ENCODE peak calls at places on chromosomes 12 and 14, in four cellular contexts. C is WTC11, P is SK-N-SH, X is K562. D is an unnamed sample.

GRCh38 chr12:29517265-29517664 is 19.8 kb upstream of the OVCH1 start:
- DNase-seq in C (no peak), P (no peak), X (peak; percentile 5), D (no peak)

GRCh38 chr14:102074415-102074964 is 12.4 kb downstream of the HSP90AA1 start:
- DNase-seq in C (no peak), P (no peak), X (no peak), D (no peak)

GRCh38 chr12:20476551-20476950 is 108.2 kb downstream of the PDE3A start:
- DNase-seq in C (no peak), P (no peak), X (no peak), D (no peak)

GRCh38 chr12:55694651-55695050 is 13.1 kb downstream of the ITGA7 start:
- DNase-seq in C (no peak), P (no peak), X (no peak), D (no peak)

GRCh38 chr14:33515441-33515840 is 435.4 kb downstream of the EGLN3 start:
- DNase-seq in C (no peak), P (no peak), X (no peak), D (no peak)

GRCh38 chr14:102930138-102930752 is 7.8 kb downstream of the AMN start:
- DNase-seq in C (peak; percentile 70), P (peak; percentile 83), X (no peak), D (no peak)

GRCh38 chr12:7994731-7995205 is 37.7 kb upstream of the FOXJ2 start:
- DNase-seq in C (peak; percentile 25), P (no peak), X (no peak), D (no peak)

GRCh38 chr12:77577756-77578155 is 252.9 kb upstream of the NAV3 start:
- DNase-seq in C (no peak), P (no peak), X (no peak), D (no peak)

GRCh38 chr12:57816855-57817151 is 1.7 kb downstream of the AVIL start:
- DNase-seq in C (no peak), P (no peak), X (peak; percentile 80), D (no peak)

GRCh38 chr14:78253986-78254385 is 83.8 kb downstream of the NRXN3 start:
- DNase-seq in C (no peak), P (no peak), X (peak; percentile 3), D (no peak)

GRCh38 chr12:85057370-85057963 is 21.3 kb downstream of the LRRIQ1 start:
- DNase-seq in C (peak; percentile 49), P (peak; percentile 33), X (peak; percentile 48), D (peak; percentile 30)

GRCh38 chr12:108214486-108214885 is 85.4 kb downstream of the WSCD2 start:
- DNase-seq in C (peak; percentile 76), P (no peak), X (peak; percentile 57), D (peak; percentile 3)

GRCh38 chr12:111443586-111443985 is 37.9 kb downstream of the SH2B3 start:
- DNase-seq in C (no peak), P (no peak), X (no peak), D (no peak)

GRCh38 chr12:108179305-108179704 is 50.2 kb downstream of the WSCD2 start:
- DNase-seq in C (no peak), P (no peak), X (no peak), D (no peak)

GRCh38 chr14:83294941-83295340 is 1761.3 kb upstream of the SEL1L start:
- DNase-seq in C (no peak), P (no peak), X (no peak), D (no peak)

GRCh38 chr14:22096511-22096890 is 422.9 kb upstream of the OR4E1 start:
- DNase-seq in C (no peak), P (no peak), X (no peak), D (no peak)

GRCh38 chr12:103800252-103800771 is 40.7 kb downstream of the NT5DC3 start:
- DNase-seq in C (no peak), P (peak; percentile 24), X (peak; percentile 64), D (peak; percentile 47)

GRCh38 chr12:30218073-30218472 is 434.3 kb upstream of the TMTC1 start:
- DNase-seq in C (no peak), P (no peak), X (no peak), D (no peak)

GRCh38 chr12:55548756-55549155 is 646 bp upstream of the OR6C4 start:
- DNase-seq in C (no peak), P (no peak), X (no peak), D (no peak)

GRCh38 chr14:33646692-33647260 is 304.1 kb downstream of the EGLN3 start:
- DNase-seq in C (no peak), P (no peak), X (no peak), D (no peak)

GRCh38 chr14:97976861-97977260 is 1179.7 kb downstream of the VRK1 start:
- DNase-seq in C (no peak), P (no peak), X (no peak), D (no peak)

DNA sequence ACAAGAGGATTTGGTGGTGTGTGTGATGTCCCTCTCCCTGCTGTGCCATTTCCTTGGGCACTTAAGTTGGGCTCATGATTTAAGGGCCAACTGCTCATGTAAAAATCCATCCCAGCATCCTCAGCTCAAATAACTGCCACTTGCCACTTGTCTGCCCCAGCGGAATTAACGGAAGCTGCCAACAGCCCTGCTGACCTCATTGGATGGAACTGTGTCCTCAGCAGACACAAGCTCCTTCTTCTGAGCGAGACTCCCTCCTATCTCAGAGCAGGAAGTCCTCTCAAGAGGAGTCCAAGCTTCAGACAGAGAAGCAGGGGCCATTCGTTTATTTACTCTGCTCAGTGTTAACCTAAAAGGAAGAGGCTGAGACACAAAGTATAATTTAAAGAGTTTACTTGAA is 29.6 kb upstream of the PRMT8 start:
- DNase-seq in C (no peak), P (no peak), X (no peak), D (no peak)
- TF ChIP-seq FOXJ3 in C (no peak), P (no peak), X (no peak), D (no peak)

DNA sequence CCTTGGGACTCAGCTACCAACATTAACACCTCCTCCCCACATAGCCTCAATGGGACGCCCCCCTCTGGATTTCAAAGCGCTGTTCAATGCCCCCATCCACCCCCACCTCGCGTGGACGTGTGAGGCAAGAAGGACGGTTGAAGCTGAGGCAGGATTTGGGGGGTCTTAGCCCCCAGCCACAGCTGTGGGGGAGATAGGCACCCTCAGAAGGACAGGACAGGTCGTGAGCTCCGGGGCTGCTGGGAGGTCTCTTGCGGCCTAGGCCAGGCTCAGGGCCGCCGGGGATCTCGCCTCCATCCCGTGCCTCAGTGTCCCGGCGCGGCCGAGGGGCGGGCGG is 8.3 kb upstream of the SP7 start:
- DNase-seq in C (no peak), P (no peak), X (no peak), D (no peak)
- TF ChIP-seq FOXJ3 in C (no peak), P (no peak), X (no peak), D (no peak)

DNA sequence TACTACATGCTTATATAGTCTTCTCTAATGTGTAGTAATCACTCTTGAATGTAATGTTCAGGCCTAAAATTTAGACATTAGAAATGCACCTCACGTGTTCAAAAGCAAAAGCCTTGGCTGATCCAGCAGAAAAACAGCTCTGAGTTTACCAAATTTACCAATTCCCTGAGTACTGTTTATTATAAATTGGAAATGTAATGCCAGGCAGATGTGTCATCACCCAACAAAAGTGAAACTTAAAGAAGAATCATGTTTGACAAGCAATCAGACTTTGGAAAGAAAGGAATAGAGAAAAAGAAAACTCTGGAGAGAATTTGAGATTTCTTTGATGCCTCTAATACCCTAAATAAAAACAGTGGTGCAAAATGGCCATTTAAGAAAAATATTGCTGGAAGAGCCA is 26.5 kb upstream of the STRAP start:
- DNase-seq in C (no peak), P (no peak), X (no peak), D (no peak)
- TF ChIP-seq FOXJ3 in C (no peak), P (no peak), X (no peak), D (no peak)

GRCh38 chr12:49863946-49864816 is 21.3 kb upstream of the BCDIN3D start:
- DNase-seq in C (no peak), P (no peak), X (no peak), D (no peak)

GRCh38 chr12:49866859-49867579 is 24.1 kb upstream of the BCDIN3D start:
- DNase-seq in C (peak; percentile 90), P (peak; percentile 89), X (peak; percentile 83), D (peak; percentile 43)

GRCh38 chr12:49864817-49865090 is 21.8 kb upstream of the BCDIN3D start:
- DNase-seq in C (no peak), P (no peak), X (no peak), D (no peak)

GRCh38 chr12:49865109-49865781 is 22.3 kb upstream of the BCDIN3D start:
- DNase-seq in C (no peak), P (no peak), X (no peak), D (no peak)

DNA sequence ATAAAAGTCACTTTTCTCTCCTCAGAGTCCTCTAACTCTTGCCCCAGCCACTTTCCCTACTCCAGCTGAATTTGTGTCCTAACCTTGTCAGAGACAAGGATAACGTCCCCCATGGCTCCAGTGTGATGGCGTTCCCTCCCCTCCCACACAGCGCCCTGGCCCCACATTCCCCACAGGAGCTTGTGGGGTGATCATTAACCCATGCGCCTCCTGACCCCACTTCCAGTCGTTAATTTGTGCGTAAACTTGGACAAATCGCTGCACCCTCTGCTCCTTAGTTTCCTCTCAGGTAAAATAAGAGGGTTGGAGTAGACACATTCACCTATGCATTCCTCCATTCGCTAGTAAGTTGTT is 22.9 kb upstream of the BCDIN3D start:
- DNase-seq in C (no peak), P (no peak), X (no peak), D (no peak)
- TF ChIP-seq FOXJ3 in C (no peak), P (no peak), X (no peak), D (no peak)

GRCh38 chr12:132530451-132530850 is 40.5 kb downstream of the FBRSL1 start:
- DNase-seq in C (no peak), P (no peak), X (no peak), D (no peak)

GRCh38 chr12:132528564-132529106 is 38.7 kb downstream of the FBRSL1 start:
- DNase-seq in C (no peak), P (no peak), X (no peak), D (no peak)

GRCh38 chr12:132527883-132528264 is 37.9 kb downstream of the FBRSL1 start:
- DNase-seq in C (no peak), P (no peak), X (no peak), D (no peak)

GRCh38 chr12:132529899-132530298 is 39.9 kb downstream of the FBRSL1 start:
- DNase-seq in C (no peak), P (no peak), X (no peak), D (no peak)

GRCh38 chr12:132529156-132529839 is 39.3 kb downstream of the FBRSL1 start:
- DNase-seq in C (no peak), P (no peak), X (no peak), D (no peak)
- TF ChIP-seq FOXJ3 in C (no peak), P (no peak), X (no peak), D (no peak)

GRCh38 chr12:91357381-91357780 is 174.8 kb upstream of the DCN start:
- DNase-seq in C (no peak), P (no peak), X (no peak), D (peak; percentile 45)
- TF ChIP-seq FOXJ3 in C (no peak), P (no peak), X (no peak), D (no peak)

DNA sequence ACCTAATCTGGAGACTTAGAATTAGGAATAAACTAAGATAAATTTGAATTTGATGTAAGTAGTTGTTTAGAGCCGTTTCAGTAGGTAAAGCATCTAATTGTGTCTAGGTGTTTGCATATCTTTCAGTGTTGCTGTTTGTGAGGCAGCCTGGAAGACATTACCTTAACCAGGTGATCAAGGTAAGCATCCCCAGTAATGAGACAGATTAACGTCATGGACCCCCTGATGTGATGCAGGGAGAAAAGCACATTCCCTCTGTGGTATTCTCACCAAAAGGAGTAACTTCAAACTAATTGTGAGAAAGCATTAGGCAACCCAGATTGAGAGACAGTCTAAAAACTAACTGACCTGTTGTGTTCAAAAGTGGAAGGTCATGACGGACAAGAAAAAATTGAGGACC is 251.6 kb downstream of the NUAK1 start:
- DNase-seq in C (no peak), P (no peak), X (no peak), D (no peak)
- TF ChIP-seq FOXJ3 in C (no peak), P (no peak), X (no peak), D (no peak)